ENCODE peak calls at places on chromosomes 5 and 9, in four cellular contexts. C, V, Y and P are unnamed samples. For H3K4me1, the result is how much of the 10 kb centered on the place peaks cover.

GRCh38 chr5:1512541-1513291 is 11.0 kb downstream of the LPCAT1 start:
- DNase-seq in C (no peak), V (peak), Y (peak), P (no peak)

GRCh38 chr5:175582697-175583096 is 75.2 kb upstream of the HRH2 start:
- DNase-seq in C (no peak), V (no peak), Y (no peak), P (no peak)

GRCh38 chr5:25881318-25882036 is 1156.9 kb downstream of the CDH9 start:
- DNase-seq in C (no peak), V (no peak), Y (no peak), P (no peak)

GRCh38 chr5:81537905-81538535 is 144.1 kb upstream of the ACOT12 start:
- DNase-seq in C (no peak), V (no peak), Y (no peak), P (no peak)

GRCh38 chr5:130337179-130337888 is 433.1 kb downstream of the CHSY3 start:
- DNase-seq in C (peak), V (no peak), Y (no peak), P (no peak)

GRCh38 chr5:113250341-113250953 is 184.3 kb downstream of the TSSK1B start:
- DNase-seq in C (peak), V (no peak), Y (peak), P (no peak)

GRCh38 chr9:82410306-82410705 is 421.7 kb downstream of the SPATA31D1 start:
- DNase-seq in C (peak), V (no peak), Y (no peak), P (no peak)

GRCh38 chr9:101738566-101739183 is at the start of gene GRIN3A:
- DNase-seq in C (no peak), V (no peak), Y (peak), P (peak)

GRCh38 chr9:5435912-5436311 is 1.8 kb downstream of the PLGRKT start:
- DNase-seq in C (peak), V (no peak), Y (no peak), P (peak)

GRCh38 chr9:27474350-27474749 is 49.7 kb upstream of the IFNK start:
- DNase-seq in C (no peak), V (no peak), Y (no peak), P (no peak)

GRCh38 chr5:173321886-173322285 is 6.3 kb downstream of the STC2 start:
- DNase-seq in C (no peak), V (no peak), Y (no peak), P (no peak)

GRCh38 chr5:157300564-157300963 is 34.6 kb downstream of the CYFIP2 start:
- DNase-seq in C (no peak), V (no peak), Y (no peak), P (no peak)

GRCh38 chr5:149486726-149487635 is 64.3 kb downstream of the CSNK1A1 start:
- DNase-seq in C (peak), V (no peak), Y (no peak), P (no peak)

GRCh38 chr9:112173489-112174222 is 1.4 kb downstream of the SUSD1 start:
- DNase-seq in C (no peak), V (no peak), Y (no peak), P (peak)

GRCh38 chr9:112170968-112171367 is 4.1 kb downstream of the SUSD1 start:
- DNase-seq in C (no peak), V (no peak), Y (no peak), P (no peak)

GRCh38 chr9:112168197-112168596 is 6.9 kb downstream of the SUSD1 start:
- DNase-seq in C (no peak), V (no peak), Y (no peak), P (peak)

GRCh38 chr9:112169368-112169767 is 5.7 kb downstream of the SUSD1 start:
- DNase-seq in C (no peak), V (no peak), Y (no peak), P (peak)

GRCh38 chr9:112170235-112170634 is 4.9 kb downstream of the SUSD1 start:
- DNase-seq in C (no peak), V (no peak), Y (no peak), P (peak)
- H3K27ac ChIP-seq in C (no peak), V (no peak), Y (no peak), P (peak)

GRCh38 chr5:139415869-139416268 is 12.0 kb upstream of the SPATA24 start:
- DNase-seq in C (no peak), V (no peak), Y (no peak), P (no peak)

GRCh38 chr5:139415221-139415861 is 11.5 kb upstream of the SPATA24 start:
- DNase-seq in C (no peak), V (no peak), Y (no peak), P (no peak)

GRCh38 chr5:139417214-139417613 is 13.3 kb upstream of the SPATA24 start:
- DNase-seq in C (peak), V (no peak), Y (peak), P (no peak)

GRCh38 chr5:139414601-139415121 is 10.8 kb upstream of the SPATA24 start:
- DNase-seq in C (peak), V (no peak), Y (no peak), P (no peak)

DNA sequence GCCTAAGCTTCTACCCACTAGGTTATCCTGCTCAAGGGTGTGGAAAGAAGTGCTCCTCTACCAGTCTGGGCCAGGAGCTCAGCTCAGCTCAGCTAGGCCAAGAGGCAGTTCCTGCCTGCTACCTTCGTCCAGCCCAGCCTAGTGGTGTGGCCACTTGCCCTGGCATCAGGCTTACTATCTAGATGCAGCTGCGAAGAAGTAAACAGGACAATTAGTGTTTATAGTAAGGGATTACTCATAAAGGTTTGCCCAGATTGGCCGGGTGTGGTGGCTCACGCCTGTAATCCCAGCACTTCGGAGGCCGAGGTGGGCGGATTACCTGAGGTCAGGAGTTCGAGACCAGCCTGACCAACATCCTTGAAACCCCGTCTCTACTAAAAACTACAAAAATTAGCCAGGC is 12.8 kb upstream of the SPATA24 start:
- DNase-seq in C (no peak), V (no peak), Y (no peak), P (peak)
- H3K4me1 ChIP-seq in C (under half), V (under half), Y (under half), P (under half)

DNA sequence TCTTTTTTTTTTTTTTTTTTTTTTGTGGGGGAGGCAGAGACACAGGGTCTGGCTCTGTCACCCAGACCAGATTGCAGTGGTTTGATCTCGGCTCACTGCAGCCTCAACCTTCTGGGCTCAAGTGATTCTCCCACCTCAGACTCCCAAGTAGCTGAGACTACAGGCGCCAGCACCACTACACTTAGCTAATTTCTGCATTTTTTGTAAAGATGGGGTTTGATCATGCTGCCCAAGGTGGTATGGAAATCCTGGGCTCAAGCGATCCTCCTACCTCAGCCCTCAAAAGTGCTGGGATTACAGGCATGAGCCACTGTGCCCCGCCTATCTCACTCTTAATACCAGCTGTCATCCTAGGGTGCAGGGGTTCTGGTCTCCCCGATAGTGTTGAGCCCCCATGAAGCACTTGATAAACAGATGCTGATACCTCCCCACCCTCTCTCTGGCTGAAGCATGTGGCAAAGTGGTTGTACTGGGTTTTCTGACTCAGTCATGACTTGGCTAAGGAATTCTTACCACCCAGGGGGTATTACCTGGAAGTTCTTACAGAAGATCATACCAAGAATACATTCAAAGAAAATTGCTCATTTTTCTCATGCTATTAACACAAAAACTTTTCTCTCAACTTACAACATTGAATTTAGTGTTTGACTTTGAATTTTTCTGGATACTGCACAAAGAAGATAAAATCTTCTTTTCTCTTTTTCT is 110.2 kb upstream of the DAPK1 start:
- DNase-seq in C (peak), V (no peak), Y (no peak), P (no peak)
- H3K27ac ChIP-seq in C (no peak), V (no peak), Y (no peak), P (no peak)

DNA sequence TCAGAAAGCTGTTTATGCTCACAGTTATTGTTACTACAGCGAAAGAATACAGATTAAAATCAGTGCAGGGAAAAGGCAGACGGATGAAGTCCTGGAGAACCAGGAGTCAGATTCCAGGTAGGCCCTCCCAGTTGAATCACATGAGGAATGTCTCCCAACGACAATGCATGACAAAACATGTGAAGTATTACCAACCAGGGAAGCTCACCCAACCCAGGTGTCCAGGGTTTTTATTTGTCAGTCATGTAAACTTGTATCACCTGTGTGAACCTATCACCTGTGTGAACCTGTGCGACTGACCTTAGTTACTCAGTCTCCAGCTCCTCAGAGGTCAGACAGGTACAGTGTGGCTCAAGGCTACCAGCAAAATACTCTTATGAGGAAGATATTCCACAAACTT is 63.9 kb downstream of the KIAA1958 start:
- DNase-seq in C (no peak), V (no peak), Y (no peak), P (no peak)
- H3K4me1 ChIP-seq in C (under half), V (under half), Y (under half), P (under half)